ENCODE peak calls at places on chromosomes 13 and 19, in five cellular contexts. Y is GM12878, L is brain microvascular endothelial cell, V is mucosa of descending colon, Q is transverse colon. C is an unnamed sample.
A peak's percentile ranks its signal among the peaks of the same experiment; 100 is the strongest.

GRCh38 chr13:114099918-114100445 is 32.4 kb downstream of the RASA3 start:
- DNase-seq in Y (no peak), L (no peak), V (peak; percentile 45), Q (peak; percentile 26), C (no peak)

GRCh38 chr13:98022210-98022609 is 68.7 kb downstream of the IPO5 start:
- DNase-seq in Y (no peak), L (peak; percentile 88), V (no peak), Q (no peak), C (no peak)

GRCh38 chr19:50909240-50910070 is 1.7 kb downstream of the KLK4 start:
- DNase-seq in Y (no peak), L (peak; percentile 43), V (peak; percentile 88), Q (peak; percentile 84), C (no peak)

GRCh38 chr13:37068962-37069361 is 9.5 kb upstream of the SUPT20H start:
- DNase-seq in Y (no peak), L (no peak), V (no peak), Q (no peak), C (no peak)

GRCh38 chr13:31807090-31807541 is 67.8 kb downstream of the RXFP2 start:
- DNase-seq in Y (no peak), L (no peak), V (no peak), Q (no peak), C (no peak)

GRCh38 chr13:51697855-51698254 is 106.1 kb downstream of the DHRS12 start:
- DNase-seq in Y (no peak), L (no peak), V (no peak), Q (no peak), C (no peak)

GRCh38 chr13:50733392-50733791 is 110.1 kb downstream of the DLEU7 start:
- DNase-seq in Y (no peak), L (no peak), V (no peak), Q (no peak), C (no peak)

GRCh38 chr13:51807041-51807440 is 3.1 kb upstream of the DHRS12 start:
- DNase-seq in Y (no peak), L (no peak), V (no peak), Q (no peak), C (no peak)

GRCh38 chr19:1608414-1609391 is 3.4 kb upstream of the UQCR11 start:
- DNase-seq in Y (no peak), L (no peak), V (no peak), Q (no peak), C (no peak)

GRCh38 chr19:7677664-7678311 is 898 bp downstream of the MCEMP1 start:
- DNase-seq in Y (no peak), L (no peak), V (no peak), Q (no peak), C (no peak)

GRCh38 chr19:48095637-48096175 is 14.9 kb downstream of the PLA2G4C start:
- DNase-seq in Y (no peak), L (no peak), V (no peak), Q (no peak), C (no peak)

GRCh38 chr13:30841161-30841560 is 64.9 kb upstream of the MEDAG start:
- DNase-seq in Y (no peak), L (no peak), V (no peak), Q (no peak), C (no peak)

GRCh38 chr19:48629297-48629598 is 7.9 kb downstream of the DBP start:
- DNase-seq in Y (no peak), L (no peak), V (peak; percentile 72), Q (peak; percentile 19), C (no peak)

GRCh38 chr13:34970961-34971360 is 28.9 kb downstream of the NBEA start:
- DNase-seq in Y (no peak), L (no peak), V (no peak), Q (no peak), C (no peak)

GRCh38 chr13:90485441-90485840 is 862.0 kb upstream of the MIR17HG start:
- DNase-seq in Y (no peak), L (peak; percentile 59), V (no peak), Q (no peak), C (no peak)

GRCh38 chr19:58569943-58570670 is 3.0 kb downstream of the MZF1 start:
- DNase-seq in Y (no peak), L (no peak), V (peak; percentile 48), Q (peak; percentile 8), C (no peak)

GRCh38 chr19:12766051-12766521 is 9.3 kb downstream of the HOOK2 start:
- DNase-seq in Y (no peak), L (peak; percentile 72), V (peak; percentile 84), Q (peak; percentile 93), C (no peak)

GRCh38 chr13:44365008-44365407 is 8.6 kb upstream of the SERP2 start:
- DNase-seq in Y (no peak), L (no peak), V (no peak), Q (no peak), C (no peak)

GRCh38 chr13:113854238-113855011 is 9.5 kb downstream of the GAS6 start:
- DNase-seq in Y (no peak), L (no peak), V (peak; percentile 66), Q (no peak), C (no peak)

GRCh38 chr13:105497597-105497996 is 1037.9 kb downstream of the EFNB2 start:
- DNase-seq in Y (no peak), L (no peak), V (no peak), Q (no peak), C (no peak)

GRCh38 chr19:5172859-5173577 is 167.6 kb downstream of the PTPRS start:
- DNase-seq in Y (no peak), L (peak; percentile 99), V (no peak), Q (no peak), C (no peak)

GRCh38 chr19:7229735-7230134 is 64.5 kb downstream of the INSR start:
- DNase-seq in Y (no peak), L (no peak), V (no peak), Q (no peak), C (no peak)

GRCh38 chr13:98690348-98691041 is 62.0 kb downstream of the SLC15A1 start:
- DNase-seq in Y (no peak), L (no peak), V (no peak), Q (no peak), C (no peak)

GRCh38 chr19:19628499-19629134 is 597 bp upstream of the LPAR2 start:
- DNase-seq in Y (no peak), L (peak; percentile 58), V (peak; percentile 77), Q (peak; percentile 69), C (no peak)

GRCh38 chr13:105991622-105992254 is 543.7 kb downstream of the EFNB2 start:
- DNase-seq in Y (no peak), L (peak; percentile 81), V (no peak), Q (no peak), C (no peak)

GRCh38 chr13:44759723-44760360 is 183.7 kb upstream of the TSC22D1 start:
- DNase-seq in Y (no peak), L (no peak), V (no peak), Q (no peak), C (no peak)

GRCh38 chr13:40514797-40515196 is 151.6 kb downstream of the FOXO1 start:
- DNase-seq in Y (no peak), L (no peak), V (no peak), Q (no peak), C (no peak)

GRCh38 chr19:30174791-30175190 is 197.4 kb upstream of the ZNF536 start:
- DNase-seq in Y (no peak), L (no peak), V (no peak), Q (no peak), C (no peak)

GRCh38 chr19:30180691-30181090 is 191.5 kb upstream of the ZNF536 start:
- DNase-seq in Y (no peak), L (no peak), V (no peak), Q (no peak), C (no peak)

GRCh38 chr19:30174357-30174645 is 197.9 kb upstream of the ZNF536 start:
- DNase-seq in Y (no peak), L (no peak), V (no peak), Q (no peak), C (no peak)

GRCh38 chr19:30175987-30176386 is 196.2 kb upstream of the ZNF536 start:
- DNase-seq in Y (no peak), L (no peak), V (no peak), Q (no peak), C (no peak)

DNA sequence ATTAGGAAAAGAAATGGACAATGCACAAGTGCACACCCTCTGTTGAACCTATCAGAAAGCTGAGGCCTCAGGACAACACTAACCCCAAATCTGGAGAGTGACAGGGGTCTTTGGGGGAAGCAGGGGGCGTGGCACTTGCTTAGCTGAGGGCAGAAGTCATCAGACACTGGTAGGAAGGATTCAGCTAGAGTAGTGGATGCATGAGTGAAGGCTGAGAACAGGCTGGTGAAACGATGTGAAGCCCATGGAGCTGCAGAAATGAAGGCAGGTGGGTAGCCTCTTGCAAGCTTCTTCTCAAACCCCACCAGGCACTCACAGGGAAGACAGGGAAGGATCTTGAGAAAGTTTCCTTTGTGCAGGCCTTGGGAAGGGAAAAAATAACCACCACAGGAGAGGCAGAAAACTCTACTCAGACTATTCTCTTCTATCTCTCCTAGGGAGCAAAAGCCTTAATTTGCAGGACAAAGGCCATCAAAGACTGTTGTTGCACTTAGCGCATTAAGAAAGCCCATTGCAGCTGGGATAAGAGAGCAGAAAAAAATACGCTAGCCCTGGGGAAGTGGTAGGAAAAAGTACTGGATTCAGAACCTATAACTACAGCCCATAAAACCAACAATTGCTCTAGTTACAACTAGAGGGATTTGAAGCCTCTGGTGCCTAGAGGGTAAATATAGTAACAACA is 193.3 kb upstream of the ZNF536 start:
- DNase-seq in Y (no peak), L (no peak), V (no peak), Q (no peak), C (no peak)
- TF ChIP-seq CTCF in Y (no peak), L (no peak), V (no peak), Q (no peak), C (no peak)

DNA sequence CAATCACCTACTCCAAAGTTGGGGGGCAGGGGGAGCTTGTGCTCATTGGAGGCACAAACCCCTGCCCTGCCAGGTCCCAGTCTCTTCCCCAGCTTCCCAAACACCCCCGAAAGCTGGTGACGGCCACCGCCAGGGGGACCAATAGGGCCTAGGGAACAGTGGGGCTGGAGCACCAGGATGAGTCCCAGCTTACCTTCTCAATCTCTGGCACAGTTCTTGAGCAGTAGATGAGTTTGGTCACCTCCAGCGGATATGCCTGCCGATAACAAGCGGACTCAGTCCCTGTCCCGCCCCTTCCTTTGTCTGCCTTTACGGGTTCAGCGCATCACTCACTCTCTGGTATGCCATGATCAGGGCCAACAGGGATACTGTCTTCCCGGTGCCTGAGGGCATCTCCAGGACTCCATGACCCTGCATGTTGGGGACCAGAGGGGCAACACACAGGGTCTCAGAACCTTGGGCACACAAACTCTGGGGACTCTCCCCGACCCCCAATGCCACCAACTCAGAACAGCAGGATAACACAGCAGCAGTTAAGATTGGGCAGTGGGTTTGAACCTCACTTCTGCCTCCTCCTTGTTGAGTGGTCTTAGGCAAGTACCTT is 1.5 kb downstream of the ERCC2 start:
- DNase-seq in Y (no peak), L (no peak), V (peak; percentile 42), Q (no peak), C (no peak)
- H3K4me3 ChIP-seq in Y (no peak overlapping the region), L (no peak overlapping the region), V (no peak overlapping the region), Q (no peak overlapping the region), C (no peak overlapping the region)

DNA sequence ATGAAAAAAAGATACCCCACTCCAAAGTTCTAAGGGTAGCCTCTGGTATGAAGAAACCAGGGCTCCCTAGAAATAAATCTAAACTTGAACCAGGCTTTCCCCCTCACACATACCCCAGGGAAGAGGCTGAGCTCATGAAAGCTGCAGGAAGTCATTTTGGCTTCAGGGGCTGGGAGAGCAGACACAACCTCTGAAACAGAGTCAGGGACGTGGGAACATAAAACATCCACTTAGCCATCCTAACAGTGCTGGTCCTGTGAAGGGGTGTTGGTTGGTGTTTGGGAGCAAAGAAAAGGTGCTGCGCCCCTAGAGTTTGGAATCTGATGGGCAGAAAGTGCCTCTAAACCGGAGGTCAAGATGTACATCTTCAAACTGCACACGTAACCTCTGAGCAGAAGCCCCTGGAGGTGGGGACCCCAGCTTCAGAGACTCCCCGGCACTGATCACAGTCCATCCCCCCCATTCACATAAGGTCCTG is 15.8 kb downstream of the RAB3D start:
- DNase-seq in Y (no peak), L (no peak), V (no peak), Q (no peak), C (no peak)
- TF ChIP-seq CTCF in Y (no peak), L (peak; percentile 5), V (no peak), Q (no peak), C (no peak)

GRCh38 chr19:3225677-3226093 is 1.2 kb downstream of the CELF5 start:
- DNase-seq in Y (no peak), L (no peak), V (no peak), Q (no peak), C (no peak)
- H3K4me3 ChIP-seq in Y (no peak overlapping the region), L (no peak overlapping the region), V (no peak overlapping the region), Q (no peak overlapping the region), C (no peak overlapping the region)

C was measured in GM12864.